ENCODE peak calls at places on chromosomes 6 and 20, in five cellular contexts. Q is ELF-1, X is mucosa of descending colon, D is kidney tubule cell, M is Daoy. V is an unnamed sample.

GRCh38 chr20:8457978-8458377 is 325.9 kb downstream of the PLCB1 start:
- DNase-seq in Q (no peak), X (no peak), M (no peak), D (no peak), V (no peak)

GRCh38 chr20:63497946-63498935 is 642 bp downstream of the EEF1A2 start:
- DNase-seq in D (peak), X (no peak), Q (no peak), M (peak), V (no peak)

GRCh38 chr6:112416885-112417284 is 69.8 kb downstream of the RFPL4B start:
- DNase-seq in M (no peak), D (no peak), Q (no peak), X (no peak), V (no peak)

GRCh38 chr20:24818056-24818455 is 131.0 kb upstream of the CST7 start:
- DNase-seq in M (no peak), D (no peak), X (no peak), Q (no peak), V (no peak)

GRCh38 chr20:46690219-46691111 is 1.2 kb upstream of the TP53RK start:
- DNase-seq in M (no peak), X (no peak), Q (no peak), D (no peak), V (no peak)

GRCh38 chr20:57409672-57410397 is 18.6 kb downstream of the RBM38 start:
- DNase-seq in X (no peak), Q (peak), M (no peak), D (no peak), V (no peak)

GRCh38 chr6:116572162-116572561 is 858 bp downstream of the RWDD1 start:
- DNase-seq in X (peak), M (peak), D (peak), Q (peak), V (no peak)

GRCh38 chr6:92723390-92723931 is 695.9 kb downstream of the EPHA7 start:
- DNase-seq in M (peak), D (no peak), Q (peak), X (no peak), V (peak)

GRCh38 chr6:42781546-42781810 is 374 bp upstream of the BICRAL start:
- DNase-seq in M (no peak), D (no peak), X (no peak), Q (no peak), V (no peak)

GRCh38 chr20:20412750-20413149 is 44.8 kb downstream of the INSM1 start:
- DNase-seq in X (no peak), Q (no peak), D (no peak), M (peak), V (no peak)

GRCh38 chr6:49606696-49607390 is 29.8 kb downstream of the RHAG start:
- DNase-seq in X (no peak), Q (peak), M (peak), D (peak), V (peak)

V was measured in GM13976.